ENCODE peak calls at places on chromosome 14, in five cellular contexts. S is stomach, M is upper lobe of left lung, T is transverse colon, E is H1. L is an unnamed sample.

GRCh38 chr14:100709252-100709955 is 17.3 kb upstream of the DLK1 start:
- DNase-seq in S (no peak), M (peak; percentile 90), T (no peak), E (no peak), L (no peak)

GRCh38 chr14:95039993-95040348 is 117.4 kb downstream of the DICER1 start:
- DNase-seq in S (peak; percentile 17), M (no peak), T (no peak), E (no peak), L (peak; percentile 87)

GRCh38 chr14:24595046-24595808 is 14.3 kb downstream of the GZMH start:
- DNase-seq in S (no peak), M (no peak), T (no peak), E (no peak), L (no peak)

GRCh38 chr14:52693532-52693931 is 1.8 kb downstream of the ERO1A start:
- DNase-seq in S (no peak), M (no peak), T (no peak), E (no peak), L (no peak)

GRCh38 chr14:52348279-52348678 is 34.2 kb downstream of the PTGER2 start:
- DNase-seq in S (no peak), M (no peak), T (no peak), E (no peak), L (no peak)

GRCh38 chr14:89621009-89621421 is 204.0 kb upstream of the FOXN3 start:
- DNase-seq in S (no peak), M (no peak), T (no peak), E (no peak), L (no peak)

GRCh38 chr14:54643696-54644176 is 76.8 kb downstream of the SAMD4A start:
- DNase-seq in S (no peak), M (no peak), T (no peak), E (no peak), L (no peak)

GRCh38 chr14:67166450-67166853 is 22.8 kb upstream of the GARIN2 start:
- DNase-seq in S (no peak), M (peak; percentile 17), T (peak; percentile 32), E (no peak), L (no peak)

GRCh38 chr14:100653409-100653808 is 66.2 kb upstream of the BEGAIN start:
- DNase-seq in S (no peak), M (no peak), T (no peak), E (peak; percentile 79), L (no peak)

GRCh38 chr14:73477618-73478266 is 13.0 kb upstream of the RIOX1 start:
- DNase-seq in S (no peak), M (no peak), T (no peak), E (no peak), L (no peak)

GRCh38 chr14:96745500-96746051 is 51.6 kb upstream of the VRK1 start:
- DNase-seq in S (no peak), M (no peak), T (no peak), E (no peak), L (no peak)

GRCh38 chr14:78356406-78356805 is 186.2 kb downstream of the NRXN3 start:
- DNase-seq in S (no peak), M (no peak), T (no peak), E (no peak), L (peak; percentile 39)

GRCh38 chr14:100850841-100851585 is 25.1 kb downstream of the MEG3 start:
- DNase-seq in S (peak; percentile 71), M (peak; percentile 82), T (peak; percentile 92), E (peak; percentile 95), L (no peak)

GRCh38 chr14:54001189-54001878 is 44.7 kb upstream of the BMP4 start:
- DNase-seq in S (no peak), M (no peak), T (no peak), E (no peak), L (no peak)

GRCh38 chr14:65412881-65413738 is 580 bp downstream of the FUT8 start:
- DNase-seq in S (peak; percentile 74), M (no peak), T (peak; percentile 77), E (peak; percentile 82), L (peak; percentile 92)

GRCh38 chr14:53452005-53452678 is 299.0 kb upstream of the DDHD1 start:
- DNase-seq in S (no peak), M (no peak), T (peak; percentile 10), E (no peak), L (no peak)

GRCh38 chr14:44785096-44785495 is 176.7 kb downstream of the KLHL28 start:
- DNase-seq in S (no peak), M (no peak), T (no peak), E (no peak), L (no peak)

GRCh38 chr14:34693228-34693939 is 21.0 kb downstream of the CFL2 start:
- DNase-seq in S (peak; percentile 51), M (no peak), T (peak; percentile 64), E (peak; percentile 70), L (no peak)

GRCh38 chr14:66240112-66240511 is 246.1 kb upstream of the CCDC196 start:
- DNase-seq in S (no peak), M (no peak), T (no peak), E (no peak), L (no peak)

GRCh38 chr14:75392686-75393641 is 34.9 kb upstream of the JDP2 start:
- DNase-seq in S (no peak), M (no peak), T (no peak), E (no peak), L (no peak)

GRCh38 chr14:67557118-67557517 is 24.0 kb downstream of the PLEKHH1 start:
- DNase-seq in S (no peak), M (no peak), T (no peak), E (no peak), L (no peak)

GRCh38 chr14:35229495-35230089 is 62.6 kb upstream of the PSMA6 start:
- DNase-seq in S (no peak), M (no peak), T (no peak), E (no peak), L (no peak)

GRCh38 chr14:75418779-75419768 is 8.7 kb upstream of the JDP2 start:
- DNase-seq in S (peak; percentile 63), M (no peak), T (peak; percentile 84), E (peak; percentile 89), L (no peak)

GRCh38 chr14:68922886-68923285 is 56.2 kb downstream of the ACTN1 start:
- DNase-seq in S (no peak), M (no peak), T (no peak), E (no peak), L (no peak)
- TF ChIP-seq EP300 in S (peak; percentile 93), M (no peak), T (peak; percentile 95), E (no peak), L (peak; percentile 98)

DNA sequence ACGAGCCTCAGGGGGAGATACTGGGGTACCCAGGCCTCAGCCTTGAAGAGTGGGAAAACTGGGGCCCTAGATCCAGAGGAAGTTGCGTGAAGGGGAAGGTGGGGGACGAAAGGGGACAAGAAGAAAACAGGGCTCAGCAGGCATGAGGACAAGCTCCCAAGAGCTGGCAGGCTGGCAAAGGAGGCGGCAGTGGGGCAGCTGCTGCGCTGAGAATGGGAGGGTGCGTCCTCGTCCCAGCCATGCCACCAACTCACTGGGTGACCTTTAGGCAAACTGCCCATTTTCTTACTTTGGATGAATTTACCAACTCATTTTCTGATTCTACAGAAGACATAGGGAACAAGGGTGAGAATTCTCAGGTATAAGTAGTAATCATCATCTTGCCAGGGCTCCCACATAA is 133.6 kb downstream of the TTC7B start:
- DNase-seq in S (no peak), M (peak; percentile 33), T (no peak), E (no peak), L (no peak)
- H3K4me3 ChIP-seq in S (no peak overlapping the region), M (no peak overlapping the region), T (no peak overlapping the region), E (no peak overlapping the region), L (no peak overlapping the region)

DNA sequence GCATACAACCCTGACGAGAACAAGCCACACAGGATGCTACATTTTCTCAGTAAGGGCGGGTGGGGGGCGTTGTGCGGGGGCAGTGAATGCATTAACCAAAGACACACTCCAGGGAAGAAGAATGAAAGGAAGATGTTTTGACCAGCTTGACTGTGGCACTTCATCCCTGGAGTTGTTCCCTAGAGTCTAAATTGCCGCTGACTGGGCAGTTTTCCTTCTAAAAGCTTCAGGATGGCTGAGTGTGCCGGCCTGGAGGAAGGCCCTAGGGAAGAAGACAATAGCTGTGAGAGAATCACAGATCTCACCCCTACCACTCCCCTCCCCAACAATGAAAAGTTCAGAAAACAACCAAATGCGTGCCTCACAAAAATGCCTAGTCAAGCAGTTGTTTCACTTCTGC is 67.2 kb downstream of the NKX2-1 start:
- DNase-seq in S (no peak), M (no peak), T (no peak), E (no peak), L (no peak)
- TF ChIP-seq POLR2AphosphoS5 in S (no peak), M (no peak), T (no peak), E (no peak), L (no peak)

GRCh38 chr14:31037709-31038221 is 11.6 kb upstream of the STRN3 start:
- DNase-seq in S (no peak), M (no peak), T (no peak), E (no peak), L (peak; percentile 50)
- TF ChIP-seq EP300 in S (no peak), M (no peak), T (no peak), E (no peak), L (no peak)

GRCh38 chr14:104827173-104828055 is 26.5 kb downstream of the ZBTB42 start:
- DNase-seq in S (peak; percentile 43), M (peak; percentile 89), T (peak; percentile 62), E (peak; percentile 89), L (no peak)
- H3K4me3 ChIP-seq in S (peak overlapping the region; percentile 57), M (peak overlapping the region; percentile 45), T (peak overlapping the region; percentile 62), E (peak overlapping the region; percentile 25), L (peak overlapping the region; percentile 63)

GRCh38 chr14:23377873-23378563 is 1.2 kb downstream of the CMTM5 start:
- DNase-seq in S (no peak), M (no peak), T (no peak), E (no peak), L (no peak)

GRCh38 chr14:23378612-23379220 is 1.9 kb downstream of the CMTM5 start:
- DNase-seq in S (no peak), M (no peak), T (no peak), E (no peak), L (no peak)

GRCh38 chr14:23381017-23381375 is 4.2 kb downstream of the CMTM5 start:
- DNase-seq in S (no peak), M (no peak), T (no peak), E (no peak), L (no peak)

GRCh38 chr14:23380197-23381016 is 3.6 kb downstream of the CMTM5 start:
- DNase-seq in S (no peak), M (no peak), T (no peak), E (no peak), L (no peak)

DNA sequence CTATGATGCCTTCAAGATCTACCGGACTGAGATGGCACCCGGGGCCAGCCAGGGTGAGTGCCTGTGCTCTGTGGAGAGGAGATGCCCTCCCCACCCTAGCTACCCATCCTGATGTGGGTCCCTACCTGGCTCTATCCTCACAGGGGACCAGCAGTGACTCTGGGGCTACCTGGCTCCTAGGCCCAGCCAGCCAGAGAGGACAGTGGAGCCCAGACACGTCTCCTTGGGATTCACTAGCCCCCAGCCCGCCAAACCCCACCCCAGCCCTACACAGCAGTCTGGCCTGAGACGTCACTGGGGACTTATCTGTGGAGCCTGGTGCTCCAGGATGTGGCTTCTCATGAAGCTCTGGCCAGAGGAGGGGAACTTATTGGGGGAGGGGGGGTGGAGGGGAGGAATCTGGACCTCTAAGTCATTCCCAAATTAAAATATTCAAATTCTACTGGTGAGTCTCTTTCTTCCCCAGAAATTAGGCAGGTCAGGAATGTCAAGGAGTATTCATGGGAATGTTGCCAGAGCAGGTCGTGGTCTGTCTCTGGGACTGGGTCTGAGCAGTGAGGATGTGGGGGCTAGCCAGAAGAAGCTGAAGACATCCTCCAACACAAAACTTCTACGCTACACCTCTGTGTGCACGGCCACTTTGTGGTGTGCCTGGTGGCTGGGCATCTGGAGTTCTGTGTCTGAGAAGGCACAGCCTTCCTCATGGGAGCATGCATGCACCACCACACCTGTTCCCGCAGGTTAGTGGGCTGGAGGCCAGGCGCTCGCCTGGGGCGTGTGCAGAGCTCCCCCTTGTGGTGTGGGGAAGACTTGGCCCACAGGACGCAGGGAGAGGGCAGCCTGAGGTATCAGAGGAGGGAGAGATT is 2.7 kb downstream of the CMTM5 start:
- DNase-seq in S (peak; percentile 88), M (peak; percentile 88), T (peak; percentile 75), E (peak; percentile 81), L (no peak)
- TF ChIP-seq POLR2AphosphoS5 in S (no peak), M (no peak), T (no peak), E (no peak), L (peak; percentile 38)